ENCODE peak calls at places on chromosomes 5 and 9, in seven cellular contexts. One of them, this sample, is unnamed. For H3K9me3, the result is how much of the 10 kb centered on the place peaks cover.

GRCh38 chr9:88462191-88462590 is 72.8 kb upstream of the NXNL2 start:
- DNase-seq in ovary: no peak
- DNase-seq in IMR-90: peak
- DNase-seq in tibial nerve: no peak
- DNase-seq in HCT116: no peak
- DNase-seq in adrenal gland: no peak
- DNase-seq in upper lobe of left lung: no peak
- DNase-seq in this sample: no peak

GRCh38 chr9:121838757-121839669 is 187.6 kb downstream of the DAB2IP start:
- DNase-seq in HCT116: no peak
- DNase-seq in ovary: no peak
- DNase-seq in adrenal gland: no peak
- DNase-seq in IMR-90: no peak
- DNase-seq in upper lobe of left lung: peak
- DNase-seq in tibial nerve: no peak
- DNase-seq in this sample: peak

GRCh38 chr5:172542651-172543131 is 88.4 kb upstream of the SH3PXD2B start:
- DNase-seq in ovary: no peak
- DNase-seq in tibial nerve: no peak
- DNase-seq in IMR-90: no peak
- DNase-seq in adrenal gland: no peak
- DNase-seq in HCT116: no peak
- DNase-seq in upper lobe of left lung: peak
- DNase-seq in this sample: peak

GRCh38 chr9:136036050-136036449 is 59.0 kb downstream of the NACC2 start:
- DNase-seq in HCT116: no peak
- DNase-seq in tibial nerve: no peak
- DNase-seq in adrenal gland: no peak
- DNase-seq in IMR-90: peak
- DNase-seq in ovary: no peak
- DNase-seq in upper lobe of left lung: no peak
- DNase-seq in this sample: no peak

GRCh38 chr9:91207889-91208651 is 153.6 kb downstream of the AUH start:
- DNase-seq in tibial nerve: no peak
- DNase-seq in ovary: no peak
- DNase-seq in IMR-90: peak
- DNase-seq in upper lobe of left lung: no peak
- DNase-seq in adrenal gland: no peak
- DNase-seq in HCT116: no peak
- DNase-seq in this sample: no peak

GRCh38 chr9:137190315-137190853 is 1.9 kb downstream of the SSNA1 start:
- DNase-seq in tibial nerve: no peak
- DNase-seq in HCT116: no peak
- DNase-seq in IMR-90: no peak
- DNase-seq in adrenal gland: no peak
- DNase-seq in upper lobe of left lung: peak
- DNase-seq in ovary: no peak
- DNase-seq in this sample: no peak

GRCh38 chr5:544675-545330 is 20.6 kb upstream of the SLC9A3 start:
- DNase-seq in ovary: no peak
- DNase-seq in HCT116: no peak
- DNase-seq in IMR-90: no peak
- DNase-seq in upper lobe of left lung: no peak
- DNase-seq in adrenal gland: no peak
- DNase-seq in tibial nerve: peak
- DNase-seq in this sample: no peak

GRCh38 chr9:109766351-109766750 is 13.6 kb upstream of the PALM2AKAP2 start:
- DNase-seq in tibial nerve: no peak
- DNase-seq in ovary: no peak
- DNase-seq in adrenal gland: peak
- DNase-seq in HCT116: no peak
- DNase-seq in IMR-90: peak
- DNase-seq in upper lobe of left lung: no peak
- DNase-seq in this sample: no peak

GRCh38 chr5:35313296-35313695 is 83.0 kb upstream of the PRLR start:
- DNase-seq in tibial nerve: no peak
- DNase-seq in upper lobe of left lung: no peak
- DNase-seq in adrenal gland: no peak
- DNase-seq in HCT116: no peak
- DNase-seq in IMR-90: peak
- DNase-seq in ovary: no peak
- DNase-seq in this sample: no peak

GRCh38 chr5:393846-394275 is 49.1 kb upstream of the EXOC3 start:
- DNase-seq in adrenal gland: no peak
- DNase-seq in HCT116: no peak
- DNase-seq in tibial nerve: no peak
- DNase-seq in ovary: no peak
- DNase-seq in upper lobe of left lung: no peak
- DNase-seq in IMR-90: peak
- DNase-seq in this sample: no peak

DNA sequence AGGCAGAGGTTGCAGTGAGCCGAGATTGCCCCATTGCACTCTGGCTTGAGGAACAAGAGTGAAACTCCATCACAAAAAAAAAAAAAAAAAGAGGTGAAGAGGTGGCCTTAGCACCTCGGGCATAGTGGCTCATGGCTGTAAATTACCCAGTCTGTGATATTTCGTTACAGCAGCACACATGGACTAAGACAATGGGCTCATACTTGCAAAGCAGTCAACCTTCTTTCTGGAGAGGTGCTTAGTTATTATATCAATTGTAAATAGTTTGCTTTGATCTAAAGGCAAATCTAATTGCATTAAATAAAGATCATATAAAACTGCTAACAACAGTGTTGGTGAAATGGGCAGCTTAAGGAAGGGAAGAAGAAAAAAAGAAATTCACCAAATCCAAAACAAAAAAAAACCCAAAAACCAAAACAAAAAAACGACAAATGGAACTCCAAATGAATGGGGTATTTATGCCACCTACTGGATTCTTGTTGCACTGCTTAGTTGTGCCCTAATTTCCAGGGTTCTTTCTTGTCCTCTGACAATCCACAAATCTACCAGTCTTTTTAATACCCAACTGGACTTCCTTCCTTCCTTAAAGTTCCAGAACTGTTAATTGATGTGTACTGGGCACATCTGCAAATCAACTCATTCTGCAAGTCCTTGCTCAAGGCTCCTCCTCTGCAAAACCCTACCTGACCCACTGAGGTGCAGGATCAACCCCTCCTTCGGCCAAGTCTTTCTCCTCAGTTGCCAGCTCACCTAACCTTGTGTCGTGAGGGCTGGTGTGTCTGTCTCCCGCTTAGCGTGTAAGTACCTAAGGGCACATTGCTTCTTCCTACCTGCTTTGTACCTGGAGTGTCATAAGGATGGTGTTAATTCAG is 35.0 kb upstream of the DMRT1 start:
- DNase-seq in adrenal gland: no peak
- DNase-seq in tibial nerve: no peak
- DNase-seq in IMR-90: peak
- DNase-seq in ovary: no peak
- DNase-seq in HCT116: no peak
- DNase-seq in upper lobe of left lung: no peak
- DNase-seq in this sample: no peak
- H3K9me3 ChIP-seq in adrenal gland: under half
- H3K9me3 ChIP-seq in tibial nerve: under half
- H3K9me3 ChIP-seq in IMR-90: under half
- H3K9me3 ChIP-seq in ovary: under half
- H3K9me3 ChIP-seq in HCT116: under half
- H3K9me3 ChIP-seq in upper lobe of left lung: under half
- H3K9me3 ChIP-seq in this sample: under half

GRCh38 chr5:154210163-154210562 is 19.6 kb downstream of the GALNT10 start:
- DNase-seq in ovary: no peak
- DNase-seq in HCT116: no peak
- DNase-seq in upper lobe of left lung: no peak
- DNase-seq in adrenal gland: no peak
- DNase-seq in IMR-90: no peak
- DNase-seq in tibial nerve: no peak
- DNase-seq in this sample: no peak
- TF ChIP-seq CTCF in ovary: no peak
- TF ChIP-seq CTCF in HCT116: no peak
- TF ChIP-seq CTCF in upper lobe of left lung: no peak
- TF ChIP-seq CTCF in adrenal gland: no peak
- TF ChIP-seq CTCF in IMR-90: no peak
- TF ChIP-seq CTCF in tibial nerve: no peak
- TF ChIP-seq CTCF in this sample: no peak

GRCh38 chr5:181237758-181238385 is 5.8 kb downstream of the RACK1 start:
- DNase-seq in IMR-90: no peak
- DNase-seq in ovary: no peak
- DNase-seq in tibial nerve: no peak
- DNase-seq in adrenal gland: no peak
- DNase-seq in upper lobe of left lung: no peak
- DNase-seq in HCT116: no peak
- DNase-seq in this sample: no peak
- TF ChIP-seq POLR2A in IMR-90: no peak
- TF ChIP-seq POLR2A in ovary: no peak
- TF ChIP-seq POLR2A in tibial nerve: no peak
- TF ChIP-seq POLR2A in adrenal gland: no peak
- TF ChIP-seq POLR2A in upper lobe of left lung: no peak
- TF ChIP-seq POLR2A in HCT116: no peak
- TF ChIP-seq POLR2A in this sample: no peak

DNA sequence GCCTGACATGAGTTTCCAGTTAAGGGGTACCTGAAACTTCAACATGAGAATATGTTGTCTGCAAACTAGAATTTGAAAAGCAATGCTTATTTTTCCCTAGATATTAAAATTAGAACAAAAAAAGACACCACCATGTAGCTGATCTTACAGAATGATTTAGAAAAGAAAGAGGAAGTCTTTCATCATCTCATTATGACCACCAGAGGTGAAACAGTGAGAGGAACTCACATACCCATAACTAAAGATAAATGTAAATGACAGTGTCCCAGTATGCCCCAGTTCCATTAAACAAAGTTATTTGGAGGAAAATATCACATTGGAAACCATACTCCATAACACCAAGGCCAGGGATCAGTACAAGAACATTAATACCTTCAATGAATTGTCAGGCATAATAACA is 6.9 kb downstream of the TAF7 start:
- DNase-seq in IMR-90: no peak
- DNase-seq in HCT116: no peak
- DNase-seq in tibial nerve: no peak
- DNase-seq in ovary: no peak
- DNase-seq in adrenal gland: no peak
- DNase-seq in upper lobe of left lung: no peak
- DNase-seq in this sample: no peak
- H3K9me3 ChIP-seq in IMR-90: under half
- H3K9me3 ChIP-seq in HCT116: under half
- H3K9me3 ChIP-seq in tibial nerve: half or more
- H3K9me3 ChIP-seq in ovary: under half
- H3K9me3 ChIP-seq in adrenal gland: under half
- H3K9me3 ChIP-seq in upper lobe of left lung: half or more
- H3K9me3 ChIP-seq in this sample: under half

DNA sequence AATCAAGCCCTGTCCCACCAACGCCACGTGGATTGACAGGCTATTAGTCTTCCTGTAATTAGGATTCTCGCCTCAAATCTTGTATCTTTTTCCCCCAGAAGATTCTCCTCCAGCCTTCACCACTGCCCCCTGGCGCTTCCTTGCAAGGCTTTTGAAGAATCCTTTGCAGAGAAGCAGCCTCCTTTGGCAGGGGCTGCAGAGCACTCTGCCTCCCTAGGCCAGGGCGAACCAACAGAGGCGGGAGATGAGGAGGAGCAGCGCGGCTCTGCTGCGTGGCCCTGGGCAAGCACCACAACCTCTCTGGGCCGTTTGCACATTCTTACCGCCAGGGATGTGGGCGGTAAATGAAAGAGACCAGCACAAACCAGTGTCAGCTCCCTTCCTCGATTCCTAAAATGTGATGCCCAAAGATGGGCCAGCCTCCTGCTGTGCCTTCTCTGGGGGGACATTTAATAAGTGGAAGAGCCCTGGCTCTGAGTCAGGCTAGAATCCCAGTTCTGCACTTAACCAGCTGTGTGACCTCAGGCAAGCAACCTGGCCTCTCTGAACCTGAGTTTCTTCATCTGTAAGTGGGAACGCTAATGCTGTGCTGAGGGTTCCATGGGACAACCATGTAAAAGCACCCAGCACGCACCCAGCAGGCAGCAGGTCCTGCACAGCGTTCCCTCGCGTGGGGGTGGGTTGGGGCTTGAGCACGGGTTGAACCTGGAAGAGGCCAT is 128.6 kb downstream of the KCNIP1 start:
- DNase-seq in IMR-90: no peak
- DNase-seq in adrenal gland: no peak
- DNase-seq in ovary: no peak
- DNase-seq in upper lobe of left lung: peak
- DNase-seq in HCT116: no peak
- DNase-seq in tibial nerve: no peak
- DNase-seq in this sample: peak
- TF ChIP-seq CTCF in IMR-90: no peak
- TF ChIP-seq CTCF in adrenal gland: no peak
- TF ChIP-seq CTCF in ovary: no peak
- TF ChIP-seq CTCF in upper lobe of left lung: no peak
- TF ChIP-seq CTCF in HCT116: peak
- TF ChIP-seq CTCF in tibial nerve: peak
- TF ChIP-seq CTCF in this sample: no peak

DNA sequence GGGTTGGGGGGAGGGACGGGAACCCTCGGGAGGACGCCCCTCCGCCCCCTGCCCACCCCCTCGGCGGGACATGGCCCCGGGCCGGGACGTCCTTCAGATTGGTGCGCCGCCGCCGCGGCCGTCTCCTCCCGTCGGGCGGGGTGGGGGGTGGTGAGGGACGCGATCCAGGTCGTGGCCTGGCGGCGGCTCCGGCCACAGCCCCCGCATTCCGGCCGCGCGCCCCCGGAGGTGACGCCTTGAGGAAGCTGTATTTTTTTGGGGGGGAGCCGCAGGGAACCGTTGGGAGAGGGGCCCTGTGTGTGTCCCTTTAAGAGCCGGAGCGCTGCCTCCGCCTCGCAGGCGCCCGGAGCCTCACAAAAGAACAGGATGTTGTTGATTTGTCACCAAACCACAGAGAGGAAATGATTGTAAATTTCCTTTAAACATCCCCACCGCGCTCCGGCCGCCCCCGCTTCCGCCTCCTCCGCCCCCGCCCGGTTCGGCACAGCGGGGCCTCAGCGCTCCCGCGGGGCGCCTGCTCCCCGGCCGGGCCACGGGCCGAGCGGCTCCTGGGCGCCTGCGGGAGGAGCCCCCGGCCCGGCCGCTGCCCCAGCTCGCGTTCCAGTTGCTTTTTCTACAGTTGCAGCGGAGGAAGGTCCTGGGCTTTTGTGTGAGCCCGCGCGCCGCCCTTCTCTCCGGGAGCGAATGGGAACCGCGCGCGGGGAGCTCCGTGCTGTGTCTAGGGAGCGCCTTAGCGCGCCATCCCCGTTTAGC is 32.1 kb upstream of the SPRY4 start:
- DNase-seq in tibial nerve: peak
- DNase-seq in HCT116: peak
- DNase-seq in ovary: peak
- DNase-seq in upper lobe of left lung: peak
- DNase-seq in adrenal gland: peak
- DNase-seq in IMR-90: peak
- DNase-seq in this sample: peak
- TF ChIP-seq POLR2A in tibial nerve: peak
- TF ChIP-seq POLR2A in HCT116: no peak
- TF ChIP-seq POLR2A in ovary: peak
- TF ChIP-seq POLR2A in upper lobe of left lung: peak
- TF ChIP-seq POLR2A in adrenal gland: peak
- TF ChIP-seq POLR2A in IMR-90: peak
- TF ChIP-seq POLR2A in this sample: peak

DNA sequence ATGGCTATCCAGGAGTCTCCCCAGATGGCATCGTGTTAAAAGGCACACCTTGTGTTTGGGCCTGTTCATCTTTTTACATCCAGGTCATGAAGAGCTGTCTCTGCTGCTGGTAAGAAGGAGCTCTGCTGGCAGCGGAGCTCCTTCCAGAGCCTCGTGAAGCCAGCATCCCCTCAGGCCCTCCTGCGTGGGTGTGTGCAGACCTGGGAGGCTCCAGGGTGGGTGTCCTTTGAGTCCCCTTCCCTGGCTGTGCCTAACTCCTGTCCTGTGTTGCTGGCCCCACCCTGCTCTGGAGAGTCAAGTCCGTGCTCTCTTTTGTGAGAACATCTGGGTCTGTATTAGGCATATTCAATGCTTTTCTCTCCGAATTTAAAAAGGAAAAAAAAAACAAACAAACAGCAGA is 149.6 kb upstream of the IRX2 start:
- DNase-seq in adrenal gland: no peak
- DNase-seq in upper lobe of left lung: no peak
- DNase-seq in tibial nerve: no peak
- DNase-seq in IMR-90: no peak
- DNase-seq in ovary: no peak
- DNase-seq in HCT116: no peak
- DNase-seq in this sample: no peak
- H3K9me3 ChIP-seq in adrenal gland: under half
- H3K9me3 ChIP-seq in upper lobe of left lung: under half
- H3K9me3 ChIP-seq in tibial nerve: under half
- H3K9me3 ChIP-seq in IMR-90: half or more
- H3K9me3 ChIP-seq in ovary: under half
- H3K9me3 ChIP-seq in HCT116: under half
- H3K9me3 ChIP-seq in this sample: under half